ENCODE peak calls at places on chromosomes 5 and 9, in four cellular contexts. B is AG04450, Z is left lung, S is adrenal gland. V is an unnamed sample. For H3K27me3, the result is how much of the 10 kb centered on the place peaks cover.

GRCh38 chr5:171673840-171674239 is 111.8 kb upstream of the SMIM23 start:
- DNase-seq in B (no peak), S (no peak), Z (no peak), V (no peak)

GRCh38 chr5:40441733-40442132 is 238.0 kb upstream of the PTGER4 start:
- DNase-seq in S (no peak), B (no peak), Z (no peak), V (no peak)

GRCh38 chr5:168946363-168946762 is 354.6 kb downstream of the SLIT3 start:
- DNase-seq in Z (no peak), S (no peak), B (no peak), V (no peak)

GRCh38 chr9:108397286-108397685 is 458.5 kb downstream of the ACTL7B start:
- DNase-seq in Z (no peak), B (no peak), S (no peak), V (no peak)

GRCh38 chr9:125815568-125815967 is 68.4 kb downstream of the PBX3 start:
- DNase-seq in S (no peak), Z (no peak), B (no peak), V (no peak)

GRCh38 chr5:65986796-65987195 is 60.4 kb downstream of the ERBIN start:
- DNase-seq in Z (no peak), B (no peak), S (no peak), V (no peak)

GRCh38 chr5:160774646-160775313 is 77.2 kb downstream of the ATP10B start:
- DNase-seq in S (no peak), B (no peak), Z (no peak), V (no peak)

GRCh38 chr9:128068656-128069221 is 707 bp downstream of the SLC25A25 start:
- DNase-seq in B (no peak), Z (no peak), S (peak), V (no peak)

GRCh38 chr9:108963459-108964143 is 29.4 kb downstream of the ABITRAM start:
- DNase-seq in B (no peak), S (peak), Z (no peak), V (no peak)

GRCh38 chr5:859798-860296 is 9.1 kb upstream of the ZDHHC11 start:
- DNase-seq in S (no peak), Z (no peak), B (no peak), V (no peak)

DNA sequence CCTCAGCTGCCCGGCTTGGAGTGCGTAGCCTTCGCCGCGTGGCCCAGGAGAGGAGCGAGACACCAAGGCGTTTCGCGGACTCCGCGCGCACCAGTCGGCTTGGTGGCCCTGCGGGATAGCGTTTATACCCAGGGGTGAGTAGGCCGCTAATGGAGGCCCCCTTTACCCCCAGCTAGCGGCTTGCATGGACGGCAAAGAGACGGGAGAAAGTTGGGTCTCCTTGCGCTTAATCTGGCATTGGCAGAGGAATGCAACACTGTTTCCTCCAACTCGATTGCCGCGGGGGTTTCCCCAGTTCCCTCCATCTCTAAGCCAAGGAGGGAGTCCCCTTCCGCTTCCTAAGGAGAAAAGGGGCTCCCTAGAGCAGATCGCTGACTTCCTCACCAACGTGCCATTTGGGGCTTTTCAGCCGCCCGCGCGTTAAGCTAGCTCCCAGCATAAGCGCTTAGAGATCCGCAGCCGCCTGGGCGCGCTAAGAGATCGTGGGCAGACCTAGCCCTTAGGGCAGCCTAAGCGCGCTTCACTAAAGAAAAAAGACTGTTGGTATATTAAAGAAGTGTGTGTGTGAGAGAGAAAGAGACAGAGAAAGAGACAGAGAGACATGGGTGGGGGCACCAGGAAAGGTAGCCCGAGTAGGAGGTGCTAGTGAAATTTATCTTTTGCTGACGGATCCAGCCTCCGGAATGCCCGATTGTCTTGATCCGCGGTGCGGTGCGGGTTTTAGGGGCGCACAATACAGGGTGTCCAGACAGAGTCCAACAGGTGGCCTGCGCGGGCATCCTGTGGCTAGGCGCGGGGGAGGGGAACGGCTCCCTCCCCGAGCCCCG is 597.9 kb upstream of the SGCD start:
- DNase-seq in S (no peak), Z (no peak), B (no peak), V (no peak)
- H3K4me3 ChIP-seq in S (no peak), Z (no peak), B (no peak), V (no peak)

GRCh38 chr9:35756275-35756742 is 2.2 kb upstream of the MSMP start:
- DNase-seq in B (no peak), Z (peak), S (peak), V (no peak)
- TF ChIP-seq CTCF in B (peak), Z (peak), S (peak), V (peak)

GRCh38 chr5:135030123-135030517 is 3.9 kb downstream of the PITX1 start:
- DNase-seq in Z (no peak), B (no peak), S (no peak), V (no peak)
- H3K27me3 ChIP-seq in Z (half or more), B (under half), S (half or more), V (under half)

GRCh38 chr9:14523545-14523944 is 169.7 kb downstream of the ZDHHC21 start:
- DNase-seq in Z (no peak), S (no peak), B (no peak), V (no peak)

GRCh38 chr9:14517154-14517906 is 175.9 kb downstream of the ZDHHC21 start:
- DNase-seq in Z (no peak), S (no peak), B (no peak), V (no peak)

GRCh38 chr9:14522627-14523379 is 170.4 kb downstream of the ZDHHC21 start:
- DNase-seq in Z (no peak), S (no peak), B (no peak), V (no peak)

GRCh38 chr9:14524881-14525515 is 168.2 kb downstream of the ZDHHC21 start:
- DNase-seq in B (no peak), S (no peak), Z (no peak), V (no peak)

DNA sequence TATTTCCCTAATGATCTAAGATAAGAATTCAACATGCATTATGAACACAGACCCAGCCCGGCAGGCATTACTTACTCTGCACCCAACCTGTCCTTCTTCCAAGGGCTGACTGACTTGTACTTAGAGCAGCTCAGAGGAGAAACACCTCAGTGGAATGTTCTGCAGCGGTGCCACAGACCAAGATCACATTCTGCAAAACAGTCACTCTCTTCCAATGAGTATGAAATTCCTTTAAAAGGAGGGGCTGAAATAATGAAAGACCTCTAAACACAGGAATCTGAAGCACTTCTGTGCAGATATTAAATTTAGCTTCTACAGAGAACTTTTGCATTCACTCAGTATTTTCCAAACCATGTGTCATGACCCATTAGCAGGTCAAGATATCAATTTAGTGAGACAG is 172.9 kb downstream of the ZDHHC21 start:
- DNase-seq in B (no peak), S (no peak), Z (no peak), V (no peak)
- H3K4me3 ChIP-seq in B (no peak), S (no peak), Z (no peak), V (no peak)

DNA sequence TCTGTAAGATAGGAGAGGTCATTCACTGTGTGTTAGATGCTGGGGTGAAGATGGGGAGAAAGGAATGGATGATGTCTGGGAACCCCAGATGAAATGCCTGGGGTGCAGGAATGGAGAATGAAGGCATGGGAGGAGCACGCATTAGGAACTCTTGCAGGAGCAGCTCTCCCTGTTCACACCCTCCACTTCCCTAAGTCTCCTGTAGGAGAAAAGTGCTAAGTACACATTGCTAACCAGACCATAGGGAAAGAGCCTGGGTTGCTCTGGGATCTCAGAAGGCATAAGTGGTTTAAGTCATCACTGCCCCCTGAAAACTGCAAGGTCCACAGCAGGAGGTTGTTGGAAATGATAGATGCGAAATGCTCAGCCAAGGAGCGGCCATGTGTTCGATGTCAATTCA is 163.1 kb downstream of the SEC61B start:
- DNase-seq in B (no peak), S (no peak), Z (no peak), V (no peak)
- TF ChIP-seq CTCF in B (no peak), S (no peak), Z (no peak), V (no peak)

GRCh38 chr9:132503116-132503515 is 79.3 kb upstream of the BARHL1 start:
- DNase-seq in Z (no peak), B (no peak), S (no peak), V (no peak)
- H3K27me3 ChIP-seq in Z (half or more), B (under half), S (under half), V (under half)

GRCh38 chr9:95796029-95796428 is 79.5 kb upstream of the ERCC6L2 start:
- DNase-seq in Z (no peak), B (no peak), S (no peak), V (no peak)

GRCh38 chr9:95788486-95789110 is 86.9 kb upstream of the ERCC6L2 start:
- DNase-seq in S (no peak), B (no peak), Z (no peak), V (no peak)

GRCh38 chr9:95791695-95792094 is 83.8 kb upstream of the ERCC6L2 start:
- DNase-seq in Z (no peak), S (no peak), B (no peak), V (no peak)

DNA sequence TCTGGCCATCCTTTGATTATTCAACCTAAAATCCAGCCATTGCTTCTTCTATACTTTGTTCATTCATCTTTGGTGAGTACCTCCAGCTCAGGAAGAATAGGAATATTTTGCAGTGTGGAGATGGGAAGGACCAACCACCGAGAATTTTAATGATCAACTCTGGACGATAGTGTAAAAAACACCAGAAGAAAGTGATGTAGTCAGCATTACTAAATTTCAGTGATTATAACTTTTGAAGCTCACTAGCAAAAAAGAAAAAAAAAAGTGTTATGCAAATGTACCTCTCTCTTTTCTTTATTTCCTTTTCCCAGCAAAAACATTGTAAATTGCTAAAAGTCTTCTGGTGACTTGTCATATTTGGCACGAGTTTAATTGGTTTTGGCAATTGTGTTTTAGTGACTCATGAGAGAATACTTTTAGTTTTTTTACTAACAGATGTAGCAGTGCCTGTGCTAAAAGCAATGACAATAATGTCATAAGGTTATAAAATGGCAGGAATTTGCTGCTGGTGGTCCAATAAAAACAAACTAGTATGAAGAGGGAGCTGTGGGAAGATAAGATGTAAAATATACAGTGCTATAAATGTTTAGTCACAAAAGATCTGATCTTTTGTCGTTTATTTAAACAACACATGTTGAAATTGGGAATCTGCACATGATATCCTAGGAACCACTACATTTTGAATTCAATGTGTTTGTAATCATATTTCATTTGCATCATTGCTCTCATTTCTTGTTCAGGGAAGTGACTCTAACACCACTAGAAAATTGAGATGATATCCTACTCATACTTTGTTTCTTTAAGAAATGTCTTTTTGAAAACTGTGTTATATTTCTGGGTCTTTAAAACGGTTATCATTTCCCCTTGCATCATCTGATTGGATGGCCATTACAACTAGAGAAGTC is 81.3 kb upstream of the ERCC6L2 start:
- DNase-seq in Z (no peak), B (peak), S (no peak), V (no peak)
- H3K4me3 ChIP-seq in Z (no peak), B (no peak), S (no peak), V (no peak)

V was measured in GM06990.